ENCODE peak calls at places on chromosomes 5 and 9, in four cellular contexts. N is prostate gland, L is T follicular helper cell, D is astrocyte. A is an unnamed sample.

GRCh38 chr5:645421-645820 is 33.3 kb downstream of the CEP72 start:
- DNase-seq in N (no peak), L (no peak), D (no peak), A (no peak)

GRCh38 chr5:124908603-124909451 is 162.4 kb upstream of the ZNF608 start:
- DNase-seq in N (no peak), L (no peak), D (peak; percentile 76), A (peak; percentile 66)

GRCh38 chr9:114012126-114012525 is 66.0 kb downstream of the AMBP start:
- DNase-seq in N (no peak), L (no peak), D (no peak), A (no peak)

GRCh38 chr5:92838253-92838652 is 742.8 kb downstream of the NR2F1-AS1 start:
- DNase-seq in N (no peak), L (no peak), D (no peak), A (no peak)

GRCh38 chr9:133160742-133161541 is 2.8 kb downstream of the GBGT1 start:
- DNase-seq in N (no peak), L (no peak), D (peak; percentile 26), A (peak; percentile 89)

GRCh38 chr5:435156-435790 is 7.7 kb upstream of the EXOC3 start:
- DNase-seq in N (no peak), L (no peak), D (no peak), A (no peak)

GRCh38 chr9:126514037-126514821 is 99.5 kb upstream of the LMX1B start:
- DNase-seq in N (no peak), L (no peak), D (no peak), A (no peak)

GRCh38 chr9:113558632-113559502 is 95.3 kb downstream of the RGS3 start:
- DNase-seq in N (no peak), L (no peak), D (peak; percentile 67), A (peak; percentile 73)

GRCh38 chr5:169006878-169007790 is 293.8 kb downstream of the SLIT3 start:
- DNase-seq in N (no peak), L (no peak), D (peak; percentile 74), A (no peak)

GRCh38 chr9:31390352-31391025 is 994.0 kb upstream of the ACO1 start:
- DNase-seq in N (no peak), L (no peak), D (no peak), A (no peak)

GRCh38 chr9:34413229-34413852 is 36.6 kb upstream of the MYORG start:
- DNase-seq in N (no peak), L (no peak), D (peak; percentile 19), A (peak; percentile 53)

GRCh38 chr5:115568668-115569067 is 24.1 kb upstream of the FEM1C start:
- DNase-seq in N (no peak), L (no peak), D (no peak), A (no peak)

GRCh38 chr9:104772707-104773106 is 8.8 kb downstream of the NIPSNAP3B start:
- DNase-seq in N (no peak), L (no peak), D (no peak), A (no peak)

GRCh38 chr5:93586948-93587918 is 4.2 kb downstream of the NR2F1 start:
- DNase-seq in N (no peak), L (no peak), D (no peak), A (peak; percentile 54)

GRCh38 chr5:116842514-116842924 is 267.9 kb upstream of the SEMA6A start:
- DNase-seq in N (no peak), L (no peak), D (no peak), A (no peak)

GRCh38 chr9:110911659-110912473 is 126.4 kb downstream of the LPAR1 start:
- DNase-seq in N (no peak), L (no peak), D (peak; percentile 52), A (peak; percentile 86)

GRCh38 chr9:129620669-129621295 is at the start of gene C9orf50:
- DNase-seq in N (no peak), L (no peak), D (no peak), A (no peak)

GRCh38 chr5:138986186-138986775 is 111.1 kb upstream of the LRRTM2 start:
- DNase-seq in N (no peak), L (no peak), D (no peak), A (no peak)

GRCh38 chr5:9283021-9283420 is 262.9 kb downstream of the SEMA5A start:
- DNase-seq in N (no peak), L (no peak), D (no peak), A (peak; percentile 81)

GRCh38 chr5:155872801-155873200 is 454.2 kb upstream of the SGCD start:
- DNase-seq in N (no peak), L (no peak), D (no peak), A (no peak)

GRCh38 chr9:94948567-94949235 is 222.2 kb downstream of the AOPEP start:
- DNase-seq in N (no peak), L (no peak), D (peak; percentile 57), A (peak; percentile 24)

GRCh38 chr5:128844354-128844923 is 120.8 kb upstream of the SLC27A6 start:
- DNase-seq in N (no peak), L (no peak), D (peak; percentile 8), A (peak; percentile 37)

GRCh38 chr9:126637002-126637849 is 23.5 kb downstream of the LMX1B start:
- DNase-seq in N (no peak), L (no peak), D (no peak), A (no peak)

GRCh38 chr9:129891519-129891918 is 56.3 kb downstream of the USP20 start:
- DNase-seq in N (no peak), L (no peak), D (no peak), A (no peak)

GRCh38 chr9:137694962-137695875 is 76.4 kb downstream of the EHMT1 start:
- DNase-seq in N (peak; percentile 24), L (no peak), D (no peak), A (peak; percentile 49)

GRCh38 chr5:143402464-143403356 is 776 bp downstream of the NR3C1 start:
- DNase-seq in N (peak; percentile 58), L (peak; percentile 44), D (no peak), A (peak; percentile 41)

GRCh38 chr5:57650360-57651069 is 167.9 kb upstream of the ACTBL2 start:
- DNase-seq in N (peak; percentile 8), L (no peak), D (peak; percentile 47), A (peak; percentile 83)

GRCh38 chr5:1428107-1428506 is 17.1 kb downstream of the SLC6A3 start:
- DNase-seq in N (no peak), L (no peak), D (no peak), A (no peak)

A was measured in amniotic epithelial cell.